ENCODE peak calls at places on chromosomes 4 and X, in eight cellular contexts. A is AG10803; I is stimulated activated CD4-positive, alpha-beta T cell treated with anti-CD3 and anti-CD28 coated beads, Interleukin-4, amount 100 ng/mL, for 48 hours; Q is LoVo; G is anterior cingulate cortex; F is NCI-H146; U is Ammon's horn; T is T-helper 9 cell. J is an unnamed sample.

GRCh38 chrX:11334165-11334564 is 41.0 kb downstream of the AMELX start:
- DNase-seq in I (no peak), Q (no peak), F (no peak), T (no peak), A (no peak), U (no peak), G (no peak), J (no peak)

GRCh38 chr4:165027762-165028402 is 3.9 kb upstream of the TRIM60 start:
- DNase-seq in T (no peak), F (no peak), I (no peak), U (peak), G (no peak), Q (no peak), A (no peak), J (no peak)

GRCh38 chrX:107766470-107767140 is 9.0 kb downstream of the TSC22D3 start:
- DNase-seq in T (no peak), F (no peak), G (no peak), A (peak), Q (no peak), I (no peak), U (no peak), J (no peak)

GRCh38 chrX:349196-349595 is 30.6 kb upstream of the GTPBP6 start:
- DNase-seq in I (no peak), Q (no peak), F (no peak), T (no peak), G (no peak), A (no peak), U (peak), J (no peak)

GRCh38 chr4:176593943-176594342 is 198.8 kb downstream of the VEGFC start:
- DNase-seq in F (peak), T (no peak), G (no peak), I (no peak), Q (no peak), U (no peak), A (no peak), J (no peak)

GRCh38 chrX:39869846-39870601 is 227.7 kb downstream of the BCOR start:
- DNase-seq in A (no peak), F (no peak), I (peak), G (no peak), T (peak), Q (peak), U (no peak), J (no peak)

GRCh38 chr4:160406426-160406825 is 1303.5 kb downstream of the RAPGEF2 start:
- DNase-seq in G (no peak), U (no peak), A (no peak), I (no peak), T (no peak), F (no peak), Q (no peak), J (no peak)

GRCh38 chrX:110316351-110317078 is 1.4 kb downstream of the AMMECR1 start:
- DNase-seq in F (peak), T (no peak), U (peak), I (no peak), G (no peak), Q (no peak), A (peak), J (peak)